ENCODE peak calls at places on chromosomes 7 and 10, in six cellular contexts. One of them, this sample, is unnamed.
A peak's percentile ranks its signal among the peaks of the same experiment; 100 is the strongest.

GRCh38 chr10:60511823-60512222 is 122.1 kb upstream of the ANK3 start:
- DNase-seq in suprapubic skin: no peak
- DNase-seq in HCT116: no peak
- DNase-seq in hepatocyte: no peak
- DNase-seq in MM.1S: no peak
- DNase-seq in heart right ventricle: no peak
- DNase-seq in this sample: no peak

GRCh38 chr10:35783305-35783838 is 141.3 kb upstream of the FZD8 start:
- DNase-seq in suprapubic skin: no peak
- DNase-seq in HCT116: no peak
- DNase-seq in hepatocyte: no peak
- DNase-seq in MM.1S: no peak
- DNase-seq in heart right ventricle: no peak
- DNase-seq in this sample: no peak

GRCh38 chr10:44383749-44384600 is 922 bp downstream of the CXCL12 start:
- DNase-seq in suprapubic skin: peak; percentile 78
- DNase-seq in HCT116: no peak
- DNase-seq in hepatocyte: peak; percentile 42
- DNase-seq in MM.1S: no peak
- DNase-seq in heart right ventricle: peak; percentile 32
- DNase-seq in this sample: peak; percentile 73

GRCh38 chr7:31692451-31692850 is 5.4 kb downstream of the PPP1R17 start:
- DNase-seq in suprapubic skin: no peak
- DNase-seq in HCT116: no peak
- DNase-seq in hepatocyte: no peak
- DNase-seq in MM.1S: no peak
- DNase-seq in heart right ventricle: no peak
- DNase-seq in this sample: no peak

GRCh38 chr7:39686261-39686924 is 63.0 kb downstream of the RALA start:
- DNase-seq in suprapubic skin: no peak
- DNase-seq in HCT116: no peak
- DNase-seq in hepatocyte: no peak
- DNase-seq in MM.1S: peak; percentile 16
- DNase-seq in heart right ventricle: no peak
- DNase-seq in this sample: no peak

GRCh38 chr7:19772858-19773337 is 519 bp downstream of the TMEM196 start:
- DNase-seq in suprapubic skin: no peak
- DNase-seq in HCT116: no peak
- DNase-seq in hepatocyte: peak; percentile 68
- DNase-seq in MM.1S: no peak
- DNase-seq in heart right ventricle: no peak
- DNase-seq in this sample: no peak

GRCh38 chr7:50805425-50806130 is 22.9 kb upstream of the GRB10 start:
- DNase-seq in suprapubic skin: no peak
- DNase-seq in HCT116: no peak
- DNase-seq in hepatocyte: no peak
- DNase-seq in MM.1S: peak; percentile 39
- DNase-seq in heart right ventricle: no peak
- DNase-seq in this sample: no peak

GRCh38 chr10:8049151-8049873 is 5.2 kb upstream of the GATA3 start:
- DNase-seq in suprapubic skin: no peak
- DNase-seq in HCT116: no peak
- DNase-seq in hepatocyte: peak; percentile 25
- DNase-seq in MM.1S: no peak
- DNase-seq in heart right ventricle: no peak
- DNase-seq in this sample: no peak

GRCh38 chr7:29609162-29610030 is 45.8 kb downstream of the PRR15 start:
- DNase-seq in suprapubic skin: no peak
- DNase-seq in HCT116: peak; percentile 42
- DNase-seq in hepatocyte: peak; percentile 61
- DNase-seq in MM.1S: peak; percentile 24
- DNase-seq in heart right ventricle: no peak
- DNase-seq in this sample: no peak

GRCh38 chr7:69599211-69599878 is 1.1 kb downstream of the AUTS2 start:
- DNase-seq in suprapubic skin: no peak
- DNase-seq in HCT116: no peak
- DNase-seq in hepatocyte: peak; percentile 32
- DNase-seq in MM.1S: no peak
- DNase-seq in heart right ventricle: no peak
- DNase-seq in this sample: no peak

GRCh38 chr10:117320050-117320665 is 55.1 kb downstream of the PDZD8 start:
- DNase-seq in suprapubic skin: no peak
- DNase-seq in HCT116: no peak
- DNase-seq in hepatocyte: peak; percentile 47
- DNase-seq in MM.1S: peak; percentile 19
- DNase-seq in heart right ventricle: no peak
- DNase-seq in this sample: no peak

GRCh38 chr7:107687656-107688055 is 27.0 kb downstream of the SLC26A4 start:
- DNase-seq in suprapubic skin: no peak
- DNase-seq in HCT116: peak; percentile 33
- DNase-seq in hepatocyte: no peak
- DNase-seq in MM.1S: no peak
- DNase-seq in heart right ventricle: no peak
- DNase-seq in this sample: no peak

GRCh38 chr7:77386165-77386824 is 29.9 kb downstream of the GSAP start:
- DNase-seq in suprapubic skin: no peak
- DNase-seq in HCT116: no peak
- DNase-seq in hepatocyte: no peak
- DNase-seq in MM.1S: no peak
- DNase-seq in heart right ventricle: no peak
- DNase-seq in this sample: no peak

GRCh38 chr7:101121996-101122932 is 4.6 kb upstream of the SERPINE1 start:
- DNase-seq in suprapubic skin: peak; percentile 83
- DNase-seq in HCT116: peak; percentile 63
- DNase-seq in hepatocyte: peak; percentile 90
- DNase-seq in MM.1S: no peak
- DNase-seq in heart right ventricle: peak; percentile 87
- DNase-seq in this sample: peak; percentile 97

GRCh38 chr10:88065384-88066049 is 202.1 kb downstream of the PTEN start:
- DNase-seq in suprapubic skin: no peak
- DNase-seq in HCT116: no peak
- DNase-seq in hepatocyte: no peak
- DNase-seq in MM.1S: no peak
- DNase-seq in heart right ventricle: no peak
- DNase-seq in this sample: no peak

GRCh38 chr10:57952741-57953140 is 315.0 kb downstream of the IPMK start:
- DNase-seq in suprapubic skin: no peak
- DNase-seq in HCT116: no peak
- DNase-seq in hepatocyte: no peak
- DNase-seq in MM.1S: no peak
- DNase-seq in heart right ventricle: no peak
- DNase-seq in this sample: no peak

DNA sequence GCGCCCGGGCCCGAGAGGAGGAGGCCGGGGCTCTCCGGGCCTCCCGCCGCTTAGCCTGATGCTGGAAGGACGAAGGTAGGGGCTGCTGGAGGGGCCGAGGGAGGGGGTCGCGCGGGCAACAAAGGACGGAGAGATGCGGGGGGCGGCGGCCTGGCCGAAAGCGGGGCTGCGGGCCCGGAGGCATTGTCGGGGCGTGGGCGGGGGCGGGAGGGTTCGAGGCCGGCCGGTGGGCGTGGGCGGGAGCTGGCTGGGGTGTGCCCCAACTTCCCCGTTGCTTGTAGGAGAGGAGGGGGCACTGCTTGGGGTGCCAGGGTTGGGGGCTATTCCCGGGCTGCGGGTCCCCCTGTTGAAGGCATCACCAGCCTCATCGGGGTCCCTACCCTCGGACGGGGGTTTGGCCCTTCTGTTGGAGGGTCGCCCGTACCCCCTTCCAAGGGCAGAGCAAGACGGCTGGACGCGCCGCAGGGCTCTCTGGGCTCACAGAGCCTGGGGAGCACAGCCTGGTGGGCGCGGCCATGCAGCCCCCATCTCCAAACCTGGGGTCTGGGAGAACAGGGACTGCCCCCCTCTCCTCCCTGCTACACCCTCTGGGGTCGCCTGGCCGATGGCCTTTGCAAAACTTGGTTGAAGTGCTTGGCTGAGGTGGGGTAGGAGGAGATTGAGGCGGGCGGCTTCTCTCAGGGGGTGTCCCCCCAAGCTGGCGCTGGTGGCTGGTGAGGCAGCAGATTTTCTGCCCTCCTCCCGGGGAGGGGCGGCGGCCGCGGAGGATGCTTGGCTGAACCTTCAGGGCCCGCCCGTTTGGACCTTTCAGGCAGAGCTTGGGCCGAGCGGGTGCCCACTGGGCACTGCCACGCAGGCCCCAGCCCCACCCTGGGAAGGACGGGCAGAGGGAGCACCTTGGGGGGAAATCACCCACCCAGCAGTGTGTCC is 718 bp downstream of the CLIP2 start:
- DNase-seq in suprapubic skin: peak; percentile 82
- DNase-seq in HCT116: no peak
- DNase-seq in hepatocyte: no peak
- DNase-seq in MM.1S: no peak
- DNase-seq in heart right ventricle: peak; percentile 36
- DNase-seq in this sample: no peak
- H3K4me3 ChIP-seq in suprapubic skin: peak overlapping the region; percentile 77
- H3K4me3 ChIP-seq in HCT116: peak overlapping the region; percentile 85
- H3K4me3 ChIP-seq in hepatocyte: peak overlapping the region; percentile 98
- H3K4me3 ChIP-seq in MM.1S: peak overlapping the region; percentile 53
- H3K4me3 ChIP-seq in heart right ventricle: peak overlapping the region; percentile 59
- H3K4me3 ChIP-seq in this sample: peak overlapping the region; percentile 88

GRCh38 chr10:22005763-22006162 is 2.2 kb upstream of the DNAJC1 start:
- DNase-seq in suprapubic skin: no peak
- DNase-seq in HCT116: no peak
- DNase-seq in hepatocyte: no peak
- DNase-seq in MM.1S: peak; percentile 46
- DNase-seq in heart right ventricle: no peak
- DNase-seq in this sample: no peak

GRCh38 chr10:22002531-22003110 is 909 bp downstream of the DNAJC1 start:
- DNase-seq in suprapubic skin: no peak
- DNase-seq in HCT116: no peak
- DNase-seq in hepatocyte: peak; percentile 46
- DNase-seq in MM.1S: peak; percentile 69
- DNase-seq in heart right ventricle: no peak
- DNase-seq in this sample: no peak

GRCh38 chr10:22006379-22006884 is 2.9 kb upstream of the DNAJC1 start:
- DNase-seq in suprapubic skin: no peak
- DNase-seq in HCT116: no peak
- DNase-seq in hepatocyte: no peak
- DNase-seq in MM.1S: no peak
- DNase-seq in heart right ventricle: no peak
- DNase-seq in this sample: no peak

GRCh38 chr10:22003964-22004281 is 393 bp upstream of the DNAJC1 start:
- DNase-seq in suprapubic skin: no peak
- DNase-seq in HCT116: no peak
- DNase-seq in hepatocyte: no peak
- DNase-seq in MM.1S: no peak
- DNase-seq in heart right ventricle: no peak
- DNase-seq in this sample: no peak

DNA sequence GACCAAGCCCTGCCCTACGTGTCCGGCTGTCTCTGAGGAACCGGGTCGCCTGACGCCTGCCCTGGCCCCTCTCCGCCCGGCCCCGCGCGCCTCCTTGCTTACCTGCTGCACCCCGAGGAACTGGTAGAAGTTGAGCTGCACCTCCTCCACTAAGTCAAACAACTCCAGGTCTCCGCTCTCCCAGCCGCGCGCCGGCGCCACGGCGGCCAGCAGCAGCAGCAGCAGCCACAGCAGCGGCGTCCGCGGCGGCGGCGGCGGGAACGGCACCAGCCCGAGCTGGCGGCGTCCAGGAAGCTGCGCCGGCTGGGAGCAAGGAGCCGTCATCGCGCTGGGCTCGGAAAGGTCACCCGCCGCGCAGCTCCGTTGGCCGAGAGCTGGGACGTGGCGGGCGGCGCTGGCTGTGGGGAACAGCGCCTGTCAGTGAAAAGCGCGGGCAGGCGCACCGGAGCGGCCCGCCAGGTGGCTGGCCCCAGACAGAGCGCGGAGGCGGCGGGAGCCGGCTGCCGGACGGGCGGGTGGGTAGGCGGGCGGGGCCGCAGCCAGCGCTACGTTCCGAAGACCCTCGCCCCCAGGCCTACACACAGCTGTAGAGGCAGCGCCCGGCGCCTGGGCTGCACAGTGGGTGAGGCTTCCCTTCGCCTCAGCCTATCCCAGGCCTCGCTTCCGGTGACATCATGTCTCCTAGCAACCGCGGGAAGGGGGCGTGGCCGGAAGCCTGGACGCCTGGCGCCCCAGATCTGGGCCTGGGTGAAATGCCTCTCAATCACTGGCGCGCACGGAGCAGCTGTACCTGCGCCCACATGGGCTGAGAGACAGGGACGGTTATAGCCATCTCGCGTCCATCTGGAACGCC is at the start of gene DNAJC1:
- DNase-seq in suprapubic skin: peak; percentile 99
- DNase-seq in HCT116: peak; percentile 87
- DNase-seq in hepatocyte: peak; percentile 98
- DNase-seq in MM.1S: peak; percentile 99
- DNase-seq in heart right ventricle: peak; percentile 98
- DNase-seq in this sample: peak; percentile 97
- TF ChIP-seq CTCF in suprapubic skin: peak; percentile 14
- TF ChIP-seq CTCF in HCT116: no peak
- TF ChIP-seq CTCF in hepatocyte: no peak
- TF ChIP-seq CTCF in MM.1S: peak; percentile 7
- TF ChIP-seq CTCF in heart right ventricle: no peak
- TF ChIP-seq CTCF in this sample: no peak

GRCh38 chr10:52952391-52953079 is 180.0 kb upstream of the MBL2 start:
- DNase-seq in suprapubic skin: no peak
- DNase-seq in HCT116: no peak
- DNase-seq in hepatocyte: no peak
- DNase-seq in MM.1S: no peak
- DNase-seq in heart right ventricle: no peak
- DNase-seq in this sample: no peak

GRCh38 chr10:52951819-52952218 is 179.2 kb upstream of the MBL2 start:
- DNase-seq in suprapubic skin: no peak
- DNase-seq in HCT116: no peak
- DNase-seq in hepatocyte: peak; percentile 77
- DNase-seq in MM.1S: peak; percentile 41
- DNase-seq in heart right ventricle: peak; percentile 45
- DNase-seq in this sample: no peak

GRCh38 chr10:52954407-52954806 is 181.8 kb upstream of the MBL2 start:
- DNase-seq in suprapubic skin: no peak
- DNase-seq in HCT116: no peak
- DNase-seq in hepatocyte: no peak
- DNase-seq in MM.1S: no peak
- DNase-seq in heart right ventricle: no peak
- DNase-seq in this sample: no peak

GRCh38 chr10:52950578-52950977 is 178.0 kb upstream of the MBL2 start:
- DNase-seq in suprapubic skin: no peak
- DNase-seq in HCT116: no peak
- DNase-seq in hepatocyte: no peak
- DNase-seq in MM.1S: no peak
- DNase-seq in heart right ventricle: no peak
- DNase-seq in this sample: no peak

DNA sequence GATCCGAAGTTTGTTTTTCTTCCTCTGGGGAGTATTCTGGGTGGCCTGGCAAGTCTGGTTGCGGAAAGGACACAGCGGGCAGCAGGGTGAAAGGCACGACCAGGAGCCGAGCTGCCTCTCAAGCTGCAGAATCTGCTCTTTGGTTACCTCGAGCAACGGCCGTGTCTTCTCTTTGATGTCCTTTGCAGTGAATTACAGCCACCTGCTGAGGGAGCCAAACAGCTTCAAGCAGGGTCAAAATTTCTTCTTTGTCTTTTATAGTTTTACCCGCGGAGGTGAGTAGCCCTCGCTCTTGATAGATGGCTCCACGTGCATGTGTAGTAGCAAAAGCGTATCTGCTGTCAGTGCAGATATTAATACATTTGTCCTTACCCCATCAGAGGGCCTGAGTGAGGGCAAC is 177.3 kb upstream of the MBL2 start:
- DNase-seq in suprapubic skin: no peak
- DNase-seq in HCT116: no peak
- DNase-seq in hepatocyte: peak; percentile 23
- DNase-seq in MM.1S: peak; percentile 32
- DNase-seq in heart right ventricle: no peak
- DNase-seq in this sample: no peak
- H3K4me3 ChIP-seq in suprapubic skin: no peak overlapping the region
- H3K4me3 ChIP-seq in HCT116: no peak overlapping the region
- H3K4me3 ChIP-seq in hepatocyte: no peak overlapping the region
- H3K4me3 ChIP-seq in MM.1S: no peak overlapping the region
- H3K4me3 ChIP-seq in heart right ventricle: no peak overlapping the region
- H3K4me3 ChIP-seq in this sample: no peak overlapping the region

GRCh38 chr7:46695045-46695708 is 774.1 kb upstream of the IGFBP3 start:
- DNase-seq in suprapubic skin: no peak
- DNase-seq in HCT116: peak; percentile 8
- DNase-seq in hepatocyte: peak; percentile 53
- DNase-seq in MM.1S: no peak
- DNase-seq in heart right ventricle: no peak
- DNase-seq in this sample: no peak
- TF ChIP-seq CTCF in suprapubic skin: no peak
- TF ChIP-seq CTCF in HCT116: peak; percentile 8
- TF ChIP-seq CTCF in hepatocyte: peak; percentile 14
- TF ChIP-seq CTCF in MM.1S: no peak
- TF ChIP-seq CTCF in heart right ventricle: no peak
- TF ChIP-seq CTCF in this sample: no peak

This sample was measured in coronary artery.